ENCODE peak calls at places on chromosomes 11 and 22, in six cellular contexts. One of them, this sample, is unnamed.

GRCh38 chr22:50503475-50504145 is 3.9 kb downstream of the LMF2 start:
- DNase-seq in upper lobe of right lung: no peak
- DNase-seq in lower leg skin: no peak
- DNase-seq in kidney: peak
- DNase-seq in dorsolateral prefrontal cortex: no peak
- DNase-seq in astrocyte of the spinal cord: no peak
- DNase-seq in this sample: no peak

GRCh38 chr22:29288837-29289236 is 17.6 kb upstream of the GAS2L1 start:
- DNase-seq in upper lobe of right lung: no peak
- DNase-seq in lower leg skin: no peak
- DNase-seq in kidney: no peak
- DNase-seq in dorsolateral prefrontal cortex: no peak
- DNase-seq in astrocyte of the spinal cord: no peak
- DNase-seq in this sample: no peak

GRCh38 chr11:32101791-32102190 is 10.9 kb downstream of the RCN1 start:
- DNase-seq in upper lobe of right lung: no peak
- DNase-seq in lower leg skin: no peak
- DNase-seq in kidney: no peak
- DNase-seq in dorsolateral prefrontal cortex: no peak
- DNase-seq in astrocyte of the spinal cord: no peak
- DNase-seq in this sample: no peak

GRCh38 chr11:95147364-95147905 is 57.8 kb downstream of the ENDOD1 start:
- DNase-seq in upper lobe of right lung: no peak
- DNase-seq in lower leg skin: peak
- DNase-seq in kidney: no peak
- DNase-seq in dorsolateral prefrontal cortex: peak
- DNase-seq in astrocyte of the spinal cord: peak
- DNase-seq in this sample: peak

GRCh38 chr11:125071831-125072209 is 8.7 kb downstream of the SLC37A2 start:
- DNase-seq in upper lobe of right lung: peak
- DNase-seq in lower leg skin: no peak
- DNase-seq in kidney: no peak
- DNase-seq in dorsolateral prefrontal cortex: no peak
- DNase-seq in astrocyte of the spinal cord: no peak
- DNase-seq in this sample: no peak

GRCh38 chr11:65786008-65786785 is 666 bp upstream of the OVOL1 start:
- DNase-seq in upper lobe of right lung: peak
- DNase-seq in lower leg skin: no peak
- DNase-seq in kidney: peak
- DNase-seq in dorsolateral prefrontal cortex: no peak
- DNase-seq in astrocyte of the spinal cord: no peak
- DNase-seq in this sample: no peak

GRCh38 chr11:129324533-129325175 is 51.0 kb upstream of the BARX2 start:
- DNase-seq in upper lobe of right lung: no peak
- DNase-seq in lower leg skin: peak
- DNase-seq in kidney: no peak
- DNase-seq in dorsolateral prefrontal cortex: no peak
- DNase-seq in astrocyte of the spinal cord: no peak
- DNase-seq in this sample: no peak

GRCh38 chr22:46766611-46767010 is 4.2 kb downstream of the TBC1D22A start:
- DNase-seq in upper lobe of right lung: no peak
- DNase-seq in lower leg skin: no peak
- DNase-seq in kidney: no peak
- DNase-seq in dorsolateral prefrontal cortex: no peak
- DNase-seq in astrocyte of the spinal cord: no peak
- DNase-seq in this sample: no peak

GRCh38 chr22:36352775-36353507 is 34.8 kb downstream of the MYH9 start:
- DNase-seq in upper lobe of right lung: no peak
- DNase-seq in lower leg skin: no peak
- DNase-seq in kidney: no peak
- DNase-seq in dorsolateral prefrontal cortex: no peak
- DNase-seq in astrocyte of the spinal cord: peak
- DNase-seq in this sample: no peak
- TF ChIP-seq CTCF in upper lobe of right lung: no peak
- TF ChIP-seq CTCF in lower leg skin: no peak
- TF ChIP-seq CTCF in kidney: no peak
- TF ChIP-seq CTCF in dorsolateral prefrontal cortex: no peak
- TF ChIP-seq CTCF in astrocyte of the spinal cord: no peak
- TF ChIP-seq CTCF in this sample: no peak

GRCh38 chr22:19959587-19960490 is 18.2 kb upstream of the TXNRD2 start:
- DNase-seq in upper lobe of right lung: no peak
- DNase-seq in lower leg skin: no peak
- DNase-seq in kidney: peak
- DNase-seq in dorsolateral prefrontal cortex: no peak
- DNase-seq in astrocyte of the spinal cord: no peak
- DNase-seq in this sample: no peak

GRCh38 chr22:19960491-19961200 is 19.0 kb upstream of the TXNRD2 start:
- DNase-seq in upper lobe of right lung: no peak
- DNase-seq in lower leg skin: no peak
- DNase-seq in kidney: peak
- DNase-seq in dorsolateral prefrontal cortex: no peak
- DNase-seq in astrocyte of the spinal cord: no peak
- DNase-seq in this sample: no peak

GRCh38 chr22:19959043-19959586 is 17.5 kb upstream of the TXNRD2 start:
- DNase-seq in upper lobe of right lung: peak
- DNase-seq in lower leg skin: no peak
- DNase-seq in kidney: peak
- DNase-seq in dorsolateral prefrontal cortex: no peak
- DNase-seq in astrocyte of the spinal cord: peak
- DNase-seq in this sample: no peak

GRCh38 chr22:19957445-19957844 is 15.8 kb upstream of the TXNRD2 start:
- DNase-seq in upper lobe of right lung: no peak
- DNase-seq in lower leg skin: no peak
- DNase-seq in kidney: peak
- DNase-seq in dorsolateral prefrontal cortex: no peak
- DNase-seq in astrocyte of the spinal cord: no peak
- DNase-seq in this sample: no peak

DNA sequence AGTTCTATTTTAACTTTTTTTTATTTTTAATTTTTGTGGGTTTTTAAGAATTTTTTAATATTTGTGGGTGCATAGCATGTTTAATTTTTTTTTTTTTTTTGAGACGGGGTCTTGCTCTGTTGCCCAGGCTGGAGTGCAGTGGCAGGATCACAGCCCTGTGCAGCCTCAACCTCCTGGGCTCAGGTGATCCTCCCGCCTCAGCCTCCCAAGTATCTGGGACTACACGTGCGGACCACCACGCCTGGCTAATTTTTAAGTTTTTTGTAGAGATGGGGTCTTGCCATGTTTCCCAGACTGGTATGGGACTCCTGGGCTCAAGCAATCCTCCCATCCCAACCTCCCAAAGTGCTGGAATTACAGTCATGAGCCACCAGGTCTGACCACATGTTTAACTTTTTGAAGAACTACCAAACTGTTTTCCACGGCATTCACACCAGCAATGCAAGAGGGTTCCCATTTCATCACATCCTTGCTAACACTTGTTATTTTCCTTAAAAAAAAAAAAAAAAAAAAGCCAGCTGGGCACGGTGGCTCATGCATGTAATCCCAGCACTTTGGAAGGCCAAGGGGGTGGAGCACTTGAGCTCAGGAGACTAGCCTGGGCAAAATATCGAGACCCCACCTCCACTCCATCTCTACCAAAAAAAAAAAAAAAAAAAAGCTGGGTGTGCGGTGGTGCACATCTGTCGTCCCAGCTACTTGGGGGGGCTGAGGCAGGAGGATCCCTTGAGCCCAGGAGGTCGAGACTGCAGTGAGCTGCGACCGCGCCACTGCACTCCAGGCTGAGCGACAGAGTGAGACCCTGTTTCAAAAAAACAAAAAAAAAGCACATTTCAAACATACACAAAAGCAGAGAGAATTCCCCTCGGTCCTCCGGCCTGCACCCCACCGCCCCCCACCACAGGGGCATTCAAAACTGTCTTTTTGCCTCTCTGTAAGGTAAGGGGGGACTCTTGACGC is 16.7 kb upstream of the TXNRD2 start:
- DNase-seq in upper lobe of right lung: no peak
- DNase-seq in lower leg skin: no peak
- DNase-seq in kidney: peak
- DNase-seq in dorsolateral prefrontal cortex: no peak
- DNase-seq in astrocyte of the spinal cord: no peak
- DNase-seq in this sample: no peak
- H3K4me3 ChIP-seq in upper lobe of right lung: no peak
- H3K4me3 ChIP-seq in lower leg skin: no peak
- H3K4me3 ChIP-seq in kidney: peak
- H3K4me3 ChIP-seq in dorsolateral prefrontal cortex: no peak
- H3K4me3 ChIP-seq in astrocyte of the spinal cord: no peak
- H3K4me3 ChIP-seq in this sample: no peak

GRCh38 chr11:73761403-73761945 is 600 bp upstream of the RAB6A start:
- DNase-seq in upper lobe of right lung: no peak
- DNase-seq in lower leg skin: no peak
- DNase-seq in kidney: no peak
- DNase-seq in dorsolateral prefrontal cortex: no peak
- DNase-seq in astrocyte of the spinal cord: no peak
- DNase-seq in this sample: no peak

GRCh38 chr11:73762732-73763131 is 1.9 kb upstream of the RAB6A start:
- DNase-seq in upper lobe of right lung: no peak
- DNase-seq in lower leg skin: no peak
- DNase-seq in kidney: no peak
- DNase-seq in dorsolateral prefrontal cortex: no peak
- DNase-seq in astrocyte of the spinal cord: no peak
- DNase-seq in this sample: no peak

GRCh38 chr11:73760066-73760679 is 701 bp downstream of the RAB6A start:
- DNase-seq in upper lobe of right lung: peak
- DNase-seq in lower leg skin: peak
- DNase-seq in kidney: peak
- DNase-seq in dorsolateral prefrontal cortex: peak
- DNase-seq in astrocyte of the spinal cord: peak
- DNase-seq in this sample: no peak

GRCh38 chr11:73759520-73760065 is 1.3 kb downstream of the RAB6A start:
- DNase-seq in upper lobe of right lung: no peak
- DNase-seq in lower leg skin: no peak
- DNase-seq in kidney: no peak
- DNase-seq in dorsolateral prefrontal cortex: no peak
- DNase-seq in astrocyte of the spinal cord: peak
- DNase-seq in this sample: no peak

GRCh38 chr11:73760680-73761402 is at the start of gene RAB6A:
- DNase-seq in upper lobe of right lung: peak
- DNase-seq in lower leg skin: peak
- DNase-seq in kidney: peak
- DNase-seq in dorsolateral prefrontal cortex: peak
- DNase-seq in astrocyte of the spinal cord: peak
- DNase-seq in this sample: peak
- TF ChIP-seq CTCF in upper lobe of right lung: peak
- TF ChIP-seq CTCF in lower leg skin: no peak
- TF ChIP-seq CTCF in kidney: peak
- TF ChIP-seq CTCF in dorsolateral prefrontal cortex: peak
- TF ChIP-seq CTCF in astrocyte of the spinal cord: peak
- TF ChIP-seq CTCF in this sample: no peak

GRCh38 chr11:46977940-46978595 is 41.5 kb downstream of the CSTPP1 start:
- DNase-seq in upper lobe of right lung: no peak
- DNase-seq in lower leg skin: no peak
- DNase-seq in kidney: no peak
- DNase-seq in dorsolateral prefrontal cortex: no peak
- DNase-seq in astrocyte of the spinal cord: peak
- DNase-seq in this sample: no peak
- H3K4me3 ChIP-seq in upper lobe of right lung: no peak
- H3K4me3 ChIP-seq in lower leg skin: no peak
- H3K4me3 ChIP-seq in kidney: no peak
- H3K4me3 ChIP-seq in dorsolateral prefrontal cortex: no peak
- H3K4me3 ChIP-seq in astrocyte of the spinal cord: no peak
- H3K4me3 ChIP-seq in this sample: no peak

GRCh38 chr11:17766590-17766989 is 32.0 kb downstream of the KCNC1 start:
- DNase-seq in upper lobe of right lung: peak
- DNase-seq in lower leg skin: no peak
- DNase-seq in kidney: peak
- DNase-seq in dorsolateral prefrontal cortex: no peak
- DNase-seq in astrocyte of the spinal cord: no peak
- DNase-seq in this sample: no peak
- TF ChIP-seq CTCF in upper lobe of right lung: no peak
- TF ChIP-seq CTCF in lower leg skin: no peak
- TF ChIP-seq CTCF in kidney: no peak
- TF ChIP-seq CTCF in dorsolateral prefrontal cortex: no peak
- TF ChIP-seq CTCF in astrocyte of the spinal cord: no peak
- TF ChIP-seq CTCF in this sample: no peak

GRCh38 chr11:64633555-64634159 is 42.6 kb downstream of the SLC22A12 start:
- DNase-seq in upper lobe of right lung: no peak
- DNase-seq in lower leg skin: no peak
- DNase-seq in kidney: no peak
- DNase-seq in dorsolateral prefrontal cortex: no peak
- DNase-seq in astrocyte of the spinal cord: no peak
- DNase-seq in this sample: no peak

GRCh38 chr11:64638017-64638664 is 47.1 kb downstream of the SLC22A12 start:
- DNase-seq in upper lobe of right lung: no peak
- DNase-seq in lower leg skin: no peak
- DNase-seq in kidney: no peak
- DNase-seq in dorsolateral prefrontal cortex: peak
- DNase-seq in astrocyte of the spinal cord: no peak
- DNase-seq in this sample: no peak

GRCh38 chr11:64638829-64639228 is 47.8 kb downstream of the SLC22A12 start:
- DNase-seq in upper lobe of right lung: no peak
- DNase-seq in lower leg skin: no peak
- DNase-seq in kidney: no peak
- DNase-seq in dorsolateral prefrontal cortex: no peak
- DNase-seq in astrocyte of the spinal cord: no peak
- DNase-seq in this sample: no peak

GRCh38 chr11:64639885-64640284 is 48.9 kb downstream of the SLC22A12 start:
- DNase-seq in upper lobe of right lung: no peak
- DNase-seq in lower leg skin: no peak
- DNase-seq in kidney: no peak
- DNase-seq in dorsolateral prefrontal cortex: no peak
- DNase-seq in astrocyte of the spinal cord: no peak
- DNase-seq in this sample: no peak

GRCh38 chr11:64637346-64638016 is 46.5 kb downstream of the SLC22A12 start:
- DNase-seq in upper lobe of right lung: no peak
- DNase-seq in lower leg skin: no peak
- DNase-seq in kidney: no peak
- DNase-seq in dorsolateral prefrontal cortex: no peak
- DNase-seq in astrocyte of the spinal cord: no peak
- DNase-seq in this sample: no peak
- H3K4me3 ChIP-seq in upper lobe of right lung: no peak
- H3K4me3 ChIP-seq in lower leg skin: no peak
- H3K4me3 ChIP-seq in kidney: no peak
- H3K4me3 ChIP-seq in dorsolateral prefrontal cortex: peak
- H3K4me3 ChIP-seq in astrocyte of the spinal cord: no peak
- H3K4me3 ChIP-seq in this sample: no peak

DNA sequence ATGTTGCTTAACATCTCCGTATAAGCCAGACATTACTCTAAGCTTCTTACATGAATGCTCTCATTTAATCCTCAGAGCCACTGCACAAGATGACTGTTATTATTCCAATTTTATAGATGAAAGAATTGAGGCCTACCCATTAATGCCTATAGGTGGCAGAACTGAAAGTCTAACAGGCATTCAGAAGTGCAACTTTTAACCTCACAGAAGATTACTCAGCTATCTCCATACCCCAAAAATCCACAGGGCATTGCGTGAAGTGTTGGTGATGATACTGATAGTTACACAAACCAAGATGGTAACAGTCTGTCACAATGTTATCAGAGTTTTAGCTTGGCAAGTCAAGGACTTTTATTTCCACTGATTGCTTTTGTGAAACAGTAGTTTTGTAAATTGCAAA is 130.5 kb downstream of the ARHGAP42 start:
- DNase-seq in upper lobe of right lung: no peak
- DNase-seq in lower leg skin: no peak
- DNase-seq in kidney: no peak
- DNase-seq in dorsolateral prefrontal cortex: no peak
- DNase-seq in astrocyte of the spinal cord: no peak
- DNase-seq in this sample: no peak
- TF ChIP-seq CTCF in upper lobe of right lung: no peak
- TF ChIP-seq CTCF in lower leg skin: no peak
- TF ChIP-seq CTCF in kidney: no peak
- TF ChIP-seq CTCF in dorsolateral prefrontal cortex: no peak
- TF ChIP-seq CTCF in astrocyte of the spinal cord: no peak
- TF ChIP-seq CTCF in this sample: no peak